ENCODE peak calls at places on chromosomes 12 and 14, in nine cellular contexts. Z is stomach, J is GM12865, H is GM23338, F is NCI-H1694, G is endothelial cell, M is HCT116, V is anterior cingulate cortex, K is IMR-90. W is an unnamed sample.

GRCh38 chr12:52235822-52236291 is 2.8 kb downstream of the KRT7 start:
- DNase-seq in Z (peak; percentile 77), J (no peak), H (no peak), F (no peak), G (no peak), M (no peak), V (no peak), K (no peak), W (no peak)

GRCh38 chr12:119528241-119528640 is 65.3 kb upstream of the TMEM233 start:
- DNase-seq in Z (no peak), J (peak; percentile 26), H (peak; percentile 77), F (no peak), G (no peak), M (no peak), V (no peak), K (no peak), W (no peak)

GRCh38 chr14:60101801-60102200 is 10.1 kb downstream of the PCNX4 start:
- DNase-seq in Z (no peak), J (no peak), H (no peak), F (no peak), G (no peak), M (no peak), V (no peak), K (peak; percentile 41), W (no peak)

GRCh38 chr12:20369164-20370000 is 1.0 kb downstream of the PDE3A start:
- DNase-seq in Z (peak; percentile 27), J (no peak), H (peak; percentile 79), F (no peak), G (peak; percentile 63), M (no peak), V (peak; percentile 9), K (peak; percentile 39), W (peak; percentile 71)

GRCh38 chr12:49059063-49059384 is 1.6 kb downstream of the KMT2D start:
- DNase-seq in Z (no peak), J (no peak), H (no peak), F (no peak), G (no peak), M (no peak), V (no peak), K (no peak), W (no peak)

GRCh38 chr12:52441320-52441911 is 7.2 kb upstream of the KRT75 start:
- DNase-seq in Z (no peak), J (no peak), H (no peak), F (no peak), G (no peak), M (peak; percentile 26), V (no peak), K (peak; percentile 2), W (no peak)

GRCh38 chr12:6819069-6820030 is 2.3 kb upstream of the GPR162 start:
- DNase-seq in Z (no peak), J (no peak), H (no peak), F (no peak), G (no peak), M (no peak), V (no peak), K (no peak), W (no peak)

GRCh38 chr14:94451826-94452225 is 774 bp downstream of the SERPINA11 start:
- DNase-seq in Z (no peak), J (no peak), H (peak; percentile 32), F (no peak), G (no peak), M (no peak), V (no peak), K (no peak), W (no peak)

GRCh38 chr12:40156031-40156764 is 50.3 kb upstream of the SLC2A13 start:
- DNase-seq in Z (no peak), J (no peak), H (no peak), F (peak; percentile 61), G (no peak), M (no peak), V (no peak), K (no peak), W (no peak)

GRCh38 chr14:77039285-77040058 is 11.0 kb upstream of the IRF2BPL start:
- DNase-seq in Z (no peak), J (peak; percentile 50), H (no peak), F (peak; percentile 91), G (no peak), M (no peak), V (no peak), K (peak; percentile 69), W (no peak)

GRCh38 chr12:47236109-47236714 is 156.5 kb upstream of the AMIGO2 start:
- DNase-seq in Z (no peak), J (no peak), H (no peak), F (no peak), G (no peak), M (no peak), V (no peak), K (peak; percentile 88), W (no peak)

GRCh38 chr14:61280092-61280525 is 1.0 kb downstream of the TMEM30B start:
- DNase-seq in Z (peak; percentile 45), J (no peak), H (no peak), F (no peak), G (peak; percentile 11), M (no peak), V (no peak), K (no peak), W (no peak)

GRCh38 chr14:89498836-89499235 is 81.8 kb upstream of the FOXN3 start:
- DNase-seq in Z (no peak), J (no peak), H (no peak), F (no peak), G (no peak), M (no peak), V (no peak), K (no peak), W (no peak)

GRCh38 chr12:46378530-46378929 is 6.0 kb upstream of the SLC38A2 start:
- DNase-seq in Z (no peak), J (no peak), H (peak; percentile 63), F (no peak), G (no peak), M (no peak), V (no peak), K (no peak), W (no peak)

GRCh38 chr12:50572275-50572674 is 67.5 kb downstream of the DIP2B start:
- DNase-seq in Z (no peak), J (no peak), H (peak; percentile 27), F (no peak), G (no peak), M (no peak), V (no peak), K (peak; percentile 89), W (no peak)

GRCh38 chr14:103501041-103501870 is 21.4 kb downstream of the CKB start:
- DNase-seq in Z (no peak), J (no peak), H (no peak), F (no peak), G (peak; percentile 35), M (no peak), V (no peak), K (no peak), W (no peak)

GRCh38 chr14:36690301-36691020 is 28.8 kb downstream of the PAX9 start:
- DNase-seq in Z (no peak), J (no peak), H (no peak), F (no peak), G (no peak), M (no peak), V (no peak), K (peak; percentile 6), W (no peak)

GRCh38 chr12:116708826-116709756 is 28.8 kb downstream of the SPRING1 start:
- DNase-seq in Z (peak; percentile 74), J (peak; percentile 43), H (peak; percentile 54), F (peak; percentile 86), G (peak; percentile 14), M (peak; percentile 38), V (peak; percentile 75), K (peak; percentile 58), W (peak; percentile 28)

GRCh38 chr14:36477266-36477665 is 42.8 kb downstream of the NKX2-1 start:
- DNase-seq in Z (no peak), J (no peak), H (no peak), F (no peak), G (no peak), M (no peak), V (no peak), K (no peak), W (no peak)

GRCh38 chr12:47021298-47021697 is 58.1 kb upstream of the PCED1B start:
- DNase-seq in Z (no peak), J (peak; percentile 52), H (peak; percentile 73), F (peak; percentile 23), G (peak; percentile 38), M (peak; percentile 90), V (no peak), K (peak; percentile 95), W (peak; percentile 95)

GRCh38 chr14:53924754-53925153 is 31.9 kb downstream of the BMP4 start:
- DNase-seq in Z (no peak), J (no peak), H (no peak), F (no peak), G (no peak), M (peak; percentile 10), V (no peak), K (peak; percentile 95), W (no peak)

GRCh38 chr12:12511895-12512674 is 50.6 kb downstream of the DUSP16 start:
- DNase-seq in Z (no peak), J (peak; percentile 11), H (no peak), F (no peak), G (no peak), M (no peak), V (no peak), K (no peak), W (no peak)

GRCh38 chr12:117854339-117855012 is 114.3 kb downstream of the KSR2 start:
- DNase-seq in Z (peak; percentile 62), J (peak; percentile 60), H (peak; percentile 89), F (peak; percentile 52), G (peak; percentile 78), M (no peak), V (no peak), K (peak; percentile 23), W (peak; percentile 28)

GRCh38 chr12:51185171-51185717 is 12.3 kb upstream of the TFCP2 start:
- DNase-seq in Z (no peak), J (no peak), H (no peak), F (no peak), G (no peak), M (no peak), V (no peak), K (no peak), W (no peak)

GRCh38 chr14:32171469-32171868 is 30.4 kb upstream of the RNU6-7 start:
- DNase-seq in Z (no peak), J (no peak), H (no peak), F (no peak), G (no peak), M (no peak), V (no peak), K (no peak), W (no peak)

GRCh38 chr12:42308390-42308789 is 17.5 kb downstream of the ZCRB1 start:
- DNase-seq in Z (no peak), J (no peak), H (no peak), F (no peak), G (no peak), M (no peak), V (no peak), K (no peak), W (no peak)

GRCh38 chr12:6647083-6647604 is at the start of gene ACRBP:
- DNase-seq in Z (peak; percentile 83), J (peak; percentile 62), H (peak; percentile 89), F (no peak), G (peak; percentile 79), M (no peak), V (peak; percentile 43), K (peak; percentile 14), W (no peak)

GRCh38 chr12:33052141-33053051 is 155.8 kb upstream of the PKP2 start:
- DNase-seq in Z (no peak), J (no peak), H (no peak), F (no peak), G (no peak), M (no peak), V (no peak), K (no peak), W (no peak)

W was measured in T1000.